ENCODE peak calls at places on chromosomes 11 and 22, in nine cellular contexts. E is glutamatergic neuron; J is NB4; X is B cell; G is fibroblast of lung; P is AG04450; R is activated CD8-positive, alpha-beta T cell treated with anti-CD3 and anti-CD28 coated beads for 36 hours; T is MCF 10A; O is progenitor cell of endocrine pancreas. V is an unnamed sample.

GRCh38 chr22:46373166-46373565 is 37.7 kb downstream of the TRMU start:
- DNase-seq in E (no peak), J (no peak), X (no peak), G (no peak), P (no peak), R (no peak), T (no peak), O (no peak), V (no peak)

GRCh38 chr11:111370902-111371578 is 8.0 kb downstream of the POU2AF1 start:
- DNase-seq in E (no peak), J (no peak), X (no peak), G (no peak), P (no peak), R (peak), T (no peak), O (no peak), V (no peak)

GRCh38 chr11:28346721-28347120 is 238.5 kb downstream of the METTL15 start:
- DNase-seq in E (no peak), J (no peak), X (no peak), G (peak), P (no peak), R (no peak), T (no peak), O (no peak), V (no peak)

GRCh38 chr22:44620129-44620840 is 81.7 kb upstream of the PRR5 start:
- DNase-seq in E (peak), J (peak), X (peak), G (peak), P (no peak), R (peak), T (no peak), O (no peak), V (no peak)

GRCh38 chr11:6757373-6757967 is 14.3 kb downstream of the OR2AG2 start:
- DNase-seq in E (peak), J (peak), X (peak), G (peak), P (peak), R (peak), T (peak), O (peak), V (peak)

GRCh38 chr22:45551310-45552016 is 48.8 kb downstream of the FBLN1 start:
- DNase-seq in E (no peak), J (peak), X (no peak), G (peak), P (no peak), R (no peak), T (peak), O (no peak), V (no peak)

GRCh38 chr11:131408011-131408640 is 37.7 kb downstream of the NTM start:
- DNase-seq in E (peak), J (peak), X (no peak), G (peak), P (no peak), R (peak), T (no peak), O (no peak), V (no peak)

GRCh38 chr11:5624489-5625278 is at the start of gene TRIM34:
- DNase-seq in E (no peak), J (peak), X (peak), G (peak), P (no peak), R (peak), T (peak), O (no peak), V (peak)

GRCh38 chr11:43580735-43581369 is 99.7 kb upstream of the HSD17B12 start:
- DNase-seq in E (no peak), J (no peak), X (no peak), G (no peak), P (no peak), R (no peak), T (no peak), O (no peak), V (no peak)

GRCh38 chr11:20110908-20111669 is 49.2 kb downstream of the DBX1 start:
- DNase-seq in E (peak), J (peak), X (peak), G (peak), P (no peak), R (peak), T (peak), O (peak), V (peak)

GRCh38 chr11:269146-269890 is 8.9 kb upstream of the NLRP6 start:
- DNase-seq in E (no peak), J (peak), X (peak), G (no peak), P (no peak), R (peak), T (peak), O (no peak), V (no peak)

GRCh38 chr11:113549611-113550061 is 74.4 kb upstream of the DRD2 start:
- DNase-seq in E (no peak), J (no peak), X (no peak), G (peak), P (no peak), R (no peak), T (no peak), O (no peak), V (no peak)

GRCh38 chr11:130001491-130002351 is 914 bp downstream of the PRDM10 start:
- DNase-seq in E (peak), J (peak), X (peak), G (peak), P (no peak), R (peak), T (peak), O (no peak), V (no peak)

GRCh38 chr22:29266564-29267461 is 968 bp downstream of the RHBDD3 start:
- DNase-seq in E (peak), J (peak), X (no peak), G (peak), P (no peak), R (no peak), T (peak), O (no peak), V (no peak)

GRCh38 chr22:46068176-46068907 is 82.0 kb upstream of the PPARA start:
- DNase-seq in E (no peak), J (no peak), X (no peak), G (peak), P (no peak), R (no peak), T (peak), O (no peak), V (no peak)

DNA sequence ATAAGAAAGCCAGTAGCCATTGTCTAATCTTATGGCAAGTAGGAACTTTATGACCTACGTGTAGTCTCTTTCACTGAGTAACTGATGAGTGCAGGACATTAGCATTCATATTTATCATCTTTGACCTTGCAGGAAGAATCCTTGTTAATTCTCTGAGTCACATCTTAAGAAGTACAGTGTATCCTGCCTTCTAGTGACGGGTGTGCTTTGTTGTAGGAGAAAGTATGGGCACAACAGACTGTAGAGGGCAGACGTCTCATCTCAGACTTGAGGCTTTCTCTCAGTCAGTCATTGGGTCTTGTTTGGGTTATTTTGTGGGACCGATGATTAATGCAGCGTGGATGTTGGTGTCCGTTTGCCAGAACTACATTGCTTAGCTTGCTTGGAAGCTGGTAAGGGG is 6.8 kb downstream of the RNF214 start:
- DNase-seq in E (no peak), J (peak), X (no peak), G (peak), P (peak), R (no peak), T (peak), O (no peak), V (no peak)
- TF ChIP-seq CTCF in E (no peak), J (no peak), X (no peak), G (peak), P (peak), R (no peak), T (no peak), O (no peak), V (peak)

GRCh38 chr11:33657757-33658156 is 42.9 kb downstream of the C11orf91 start:
- DNase-seq in E (no peak), J (no peak), X (no peak), G (no peak), P (no peak), R (no peak), T (no peak), O (no peak), V (no peak)
- TF ChIP-seq CTCF in E (no peak), J (no peak), X (no peak), G (no peak), P (no peak), R (no peak), T (no peak), O (no peak), V (no peak)

GRCh38 chr11:22304337-22304961 is 33.7 kb upstream of the SLC17A6 start:
- DNase-seq in E (no peak), J (peak), X (peak), G (peak), P (no peak), R (no peak), T (peak), O (no peak), V (peak)
- TF ChIP-seq CTCF in E (peak), J (peak), X (peak), G (peak), P (peak), R (peak), T (peak), O (peak), V (peak)

GRCh38 chr11:21893468-21893867 is 299.4 kb upstream of the ANO5 start:
- DNase-seq in E (no peak), J (no peak), X (no peak), G (no peak), P (no peak), R (no peak), T (no peak), O (no peak), V (no peak)
- TF ChIP-seq CTCF in E (no peak), J (no peak), X (no peak), G (no peak), P (no peak), R (no peak), T (no peak), O (no peak), V (no peak)

GRCh38 chr22:31089101-31090100 is 8.3 kb downstream of the SMTN start:
- DNase-seq in E (peak), J (peak), X (peak), G (no peak), P (no peak), R (peak), T (peak), O (no peak), V (no peak)
- TF ChIP-seq CTCF in E (peak), J (peak), X (peak), G (peak), P (peak), R (peak), T (peak), O (peak), V (peak)

DNA sequence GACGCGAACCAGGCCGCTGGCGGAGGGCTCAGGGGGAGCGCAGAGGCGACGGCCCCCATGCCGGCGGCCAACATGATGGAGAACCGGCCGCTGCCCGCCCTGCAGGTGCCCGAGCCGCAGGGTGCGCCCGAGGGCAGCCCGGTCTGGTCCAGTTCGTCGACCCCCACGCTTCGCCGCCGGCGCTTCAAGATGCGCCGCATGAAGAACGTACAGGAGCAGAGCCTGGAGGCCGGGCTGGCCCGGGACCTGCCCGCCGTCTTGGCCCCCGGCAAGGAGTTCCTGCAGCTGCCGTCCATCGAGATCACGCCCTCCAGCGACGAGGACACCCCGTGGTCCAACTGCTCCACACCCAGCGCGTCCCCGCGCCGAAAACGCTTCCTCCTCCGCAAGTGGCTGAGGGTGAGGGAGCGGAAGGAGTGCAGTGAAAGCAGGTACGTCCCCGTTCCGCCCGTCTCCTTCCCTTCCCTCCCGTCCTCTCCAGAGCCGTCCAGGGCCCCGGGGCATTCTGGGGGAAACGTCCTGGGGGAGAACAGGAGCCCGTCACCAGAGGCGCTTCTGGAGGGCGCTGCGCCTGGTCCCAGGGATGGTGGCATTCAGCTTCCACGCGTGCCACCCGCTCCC is 777 bp downstream of the GRAMD1B start:
- DNase-seq in E (peak), J (peak), X (peak), G (peak), P (no peak), R (peak), T (no peak), O (peak), V (no peak)
- TF ChIP-seq CTCF in E (no peak), J (peak), X (no peak), G (no peak), P (no peak), R (peak), T (no peak), O (no peak), V (no peak)

GRCh38 chr22:39212721-39213376 is 31.9 kb downstream of the PDGFB start:
- DNase-seq in E (no peak), J (peak), X (no peak), G (peak), P (no peak), R (no peak), T (peak), O (no peak), V (peak)
- TF ChIP-seq CTCF in E (no peak), J (peak), X (no peak), G (no peak), P (no peak), R (no peak), T (no peak), O (no peak), V (no peak)

GRCh38 chr11:8318536-8318935 is 54.9 kb upstream of the LMO1 start:
- DNase-seq in E (peak), J (peak), X (no peak), G (no peak), P (no peak), R (peak), T (no peak), O (no peak), V (no peak)
- TF ChIP-seq CTCF in E (peak), J (peak), X (no peak), G (no peak), P (no peak), R (no peak), T (peak), O (peak), V (peak)

GRCh38 chr11:132942611-132943324 is 589.5 kb downstream of the OPCML start:
- DNase-seq in E (peak), J (no peak), X (no peak), G (no peak), P (no peak), R (no peak), T (no peak), O (no peak), V (no peak)
- TF ChIP-seq CTCF in E (peak), J (no peak), X (no peak), G (peak), P (peak), R (no peak), T (no peak), O (peak), V (peak)

GRCh38 chr11:102914238-102915043 is 39.7 kb upstream of the MMP12 start:
- DNase-seq in E (no peak), J (peak), X (peak), G (peak), P (peak), R (peak), T (peak), O (no peak), V (peak)
- TF ChIP-seq CTCF in E (peak), J (peak), X (peak), G (peak), P (peak), R (no peak), T (peak), O (peak), V (peak)

V was measured in kidney epithelial cell.